ENCODE peak calls at places on chromosomes 1 and 21, in ten cellular contexts. One of them, this sample, is unnamed.

GRCh38 chr1:230270185-230270939 is 155.8 kb downstream of the PGBD5 start:
- DNase-seq in breast epithelium: peak; percentile 9
- DNase-seq in heart left ventricle: no peak
- DNase-seq in tibial nerve: no peak
- DNase-seq in upper lobe of right lung: no peak
- DNase-seq in heart right ventricle: no peak
- DNase-seq in IMR-90: peak; percentile 7
- DNase-seq in stomach: no peak
- DNase-seq in neural progenitor cell: no peak
- DNase-seq in PC-3: no peak
- DNase-seq in this sample: no peak

GRCh38 chr1:151372411-151372934 is at the start of gene SELENBP1:
- DNase-seq in breast epithelium: peak; percentile 90
- DNase-seq in heart left ventricle: peak; percentile 90
- DNase-seq in tibial nerve: peak; percentile 80
- DNase-seq in upper lobe of right lung: peak; percentile 91
- DNase-seq in heart right ventricle: peak; percentile 94
- DNase-seq in IMR-90: peak; percentile 71
- DNase-seq in stomach: peak; percentile 96
- DNase-seq in neural progenitor cell: peak; percentile 77
- DNase-seq in PC-3: peak; percentile 85
- DNase-seq in this sample: peak; percentile 94

GRCh38 chr1:21781971-21782867 is 730 bp downstream of the USP48 start:
- DNase-seq in breast epithelium: peak; percentile 53
- DNase-seq in heart left ventricle: no peak
- DNase-seq in tibial nerve: no peak
- DNase-seq in upper lobe of right lung: peak; percentile 40
- DNase-seq in heart right ventricle: peak; percentile 39
- DNase-seq in IMR-90: peak; percentile 54
- DNase-seq in stomach: peak; percentile 56
- DNase-seq in neural progenitor cell: peak; percentile 76
- DNase-seq in PC-3: peak; percentile 47
- DNase-seq in this sample: no peak

GRCh38 chr1:201074018-201074417 is 38.2 kb downstream of the CACNA1S start:
- DNase-seq in breast epithelium: no peak
- DNase-seq in heart left ventricle: no peak
- DNase-seq in tibial nerve: no peak
- DNase-seq in upper lobe of right lung: no peak
- DNase-seq in heart right ventricle: no peak
- DNase-seq in IMR-90: no peak
- DNase-seq in stomach: no peak
- DNase-seq in neural progenitor cell: no peak
- DNase-seq in PC-3: no peak
- DNase-seq in this sample: no peak

GRCh38 chr1:42761567-42761966 is 5.3 kb downstream of the P3H1 start:
- DNase-seq in breast epithelium: no peak
- DNase-seq in heart left ventricle: no peak
- DNase-seq in tibial nerve: no peak
- DNase-seq in upper lobe of right lung: no peak
- DNase-seq in heart right ventricle: no peak
- DNase-seq in IMR-90: no peak
- DNase-seq in stomach: peak; percentile 0
- DNase-seq in neural progenitor cell: no peak
- DNase-seq in PC-3: no peak
- DNase-seq in this sample: no peak

GRCh38 chr1:21925334-21925940 is 11.7 kb downstream of the HSPG2 start:
- DNase-seq in breast epithelium: no peak
- DNase-seq in heart left ventricle: no peak
- DNase-seq in tibial nerve: no peak
- DNase-seq in upper lobe of right lung: no peak
- DNase-seq in heart right ventricle: no peak
- DNase-seq in IMR-90: no peak
- DNase-seq in stomach: no peak
- DNase-seq in neural progenitor cell: no peak
- DNase-seq in PC-3: no peak
- DNase-seq in this sample: no peak

GRCh38 chr1:6922096-6922931 is 137.1 kb downstream of the CAMTA1 start:
- DNase-seq in breast epithelium: no peak
- DNase-seq in heart left ventricle: peak; percentile 69
- DNase-seq in tibial nerve: no peak
- DNase-seq in upper lobe of right lung: no peak
- DNase-seq in heart right ventricle: peak; percentile 82
- DNase-seq in IMR-90: peak; percentile 4
- DNase-seq in stomach: no peak
- DNase-seq in neural progenitor cell: peak; percentile 29
- DNase-seq in PC-3: no peak
- DNase-seq in this sample: peak; percentile 61

GRCh38 chr1:32972814-32973428 is 8.3 kb upstream of the RNF19B start:
- DNase-seq in breast epithelium: peak; percentile 62
- DNase-seq in heart left ventricle: peak; percentile 56
- DNase-seq in tibial nerve: no peak
- DNase-seq in upper lobe of right lung: peak; percentile 90
- DNase-seq in heart right ventricle: peak; percentile 50
- DNase-seq in IMR-90: peak; percentile 45
- DNase-seq in stomach: peak; percentile 70
- DNase-seq in neural progenitor cell: peak; percentile 91
- DNase-seq in PC-3: peak; percentile 67
- DNase-seq in this sample: peak; percentile 73

GRCh38 chr1:46062651-46063319 is 69.6 kb downstream of the PIK3R3 start:
- DNase-seq in breast epithelium: no peak
- DNase-seq in heart left ventricle: no peak
- DNase-seq in tibial nerve: no peak
- DNase-seq in upper lobe of right lung: no peak
- DNase-seq in heart right ventricle: peak; percentile 16
- DNase-seq in IMR-90: peak; percentile 22
- DNase-seq in stomach: no peak
- DNase-seq in neural progenitor cell: no peak
- DNase-seq in PC-3: no peak
- DNase-seq in this sample: no peak

GRCh38 chr1:1034438-1034759 is 14.5 kb downstream of the AGRN start:
- DNase-seq in breast epithelium: no peak
- DNase-seq in heart left ventricle: no peak
- DNase-seq in tibial nerve: no peak
- DNase-seq in upper lobe of right lung: no peak
- DNase-seq in heart right ventricle: no peak
- DNase-seq in IMR-90: no peak
- DNase-seq in stomach: no peak
- DNase-seq in neural progenitor cell: peak; percentile 64
- DNase-seq in PC-3: no peak
- DNase-seq in this sample: no peak

GRCh38 chr1:179441456-179441855 is 75.7 kb downstream of the AXDND1 start:
- DNase-seq in breast epithelium: no peak
- DNase-seq in heart left ventricle: no peak
- DNase-seq in tibial nerve: no peak
- DNase-seq in upper lobe of right lung: no peak
- DNase-seq in heart right ventricle: no peak
- DNase-seq in IMR-90: no peak
- DNase-seq in stomach: no peak
- DNase-seq in neural progenitor cell: no peak
- DNase-seq in PC-3: no peak
- DNase-seq in this sample: no peak

DNA sequence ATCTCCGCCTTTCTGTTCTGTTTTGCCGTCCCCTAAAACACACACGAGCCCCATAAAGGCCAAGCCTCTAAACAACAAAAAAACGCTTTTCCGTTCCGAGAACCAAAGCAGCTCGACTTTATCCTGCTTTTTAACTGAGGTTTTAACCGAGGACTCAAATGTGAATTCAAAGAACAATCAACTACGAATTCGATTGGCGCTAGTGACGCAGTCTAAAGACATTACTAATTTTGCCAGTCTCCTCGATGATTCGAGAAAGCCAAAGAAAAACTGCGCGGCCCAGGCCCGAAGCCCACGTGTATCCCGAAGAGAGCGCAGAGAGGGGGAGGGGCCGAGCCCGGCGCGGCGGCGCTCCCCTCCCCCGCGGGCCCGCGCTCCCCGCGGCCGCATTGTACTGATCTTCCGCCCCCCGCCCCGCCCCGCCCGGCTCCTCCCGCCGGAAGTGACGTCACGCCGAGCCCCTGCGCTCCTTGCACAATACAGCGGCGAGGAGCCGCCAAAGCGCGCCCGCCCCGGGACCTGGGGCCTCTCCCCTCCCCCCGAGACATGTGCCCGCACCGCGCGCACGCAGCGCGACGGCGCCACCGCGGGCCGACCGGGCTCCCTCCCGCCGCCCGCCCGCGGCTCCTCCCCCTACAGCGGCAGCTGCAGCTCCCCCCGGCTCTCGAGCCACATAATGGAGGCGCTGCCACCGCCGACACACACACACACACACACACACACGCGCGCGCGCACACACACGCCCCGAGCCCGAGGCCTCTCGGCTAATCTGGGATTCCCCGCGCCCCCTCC is 1.4 kb downstream of the HNRNPU start:
- DNase-seq in breast epithelium: peak; percentile 98
- DNase-seq in heart left ventricle: peak; percentile 98
- DNase-seq in tibial nerve: peak; percentile 98
- DNase-seq in upper lobe of right lung: peak; percentile 98
- DNase-seq in heart right ventricle: peak; percentile 97
- DNase-seq in IMR-90: peak; percentile 89
- DNase-seq in stomach: peak; percentile 98
- DNase-seq in neural progenitor cell: peak; percentile 98
- DNase-seq in PC-3: peak; percentile 96
- DNase-seq in this sample: peak; percentile 99
- TF ChIP-seq CTCF in breast epithelium: no peak
- TF ChIP-seq CTCF in heart left ventricle: no peak
- TF ChIP-seq CTCF in tibial nerve: no peak
- TF ChIP-seq CTCF in upper lobe of right lung: no peak
- TF ChIP-seq CTCF in heart right ventricle: peak; percentile 5
- TF ChIP-seq CTCF in IMR-90: no peak
- TF ChIP-seq CTCF in stomach: no peak
- TF ChIP-seq CTCF in neural progenitor cell: no peak
- TF ChIP-seq CTCF in PC-3: no peak
- TF ChIP-seq CTCF in this sample: no peak

GRCh38 chr21:41119901-41120300 is 48.1 kb upstream of the BACE2 start:
- DNase-seq in breast epithelium: no peak
- DNase-seq in heart left ventricle: no peak
- DNase-seq in tibial nerve: no peak
- DNase-seq in upper lobe of right lung: no peak
- DNase-seq in heart right ventricle: no peak
- DNase-seq in IMR-90: no peak
- DNase-seq in stomach: no peak
- DNase-seq in neural progenitor cell: no peak
- DNase-seq in PC-3: peak; percentile 11
- DNase-seq in this sample: no peak

GRCh38 chr21:41124626-41125240 is 43.2 kb upstream of the BACE2 start:
- DNase-seq in breast epithelium: no peak
- DNase-seq in heart left ventricle: no peak
- DNase-seq in tibial nerve: no peak
- DNase-seq in upper lobe of right lung: no peak
- DNase-seq in heart right ventricle: no peak
- DNase-seq in IMR-90: no peak
- DNase-seq in stomach: no peak
- DNase-seq in neural progenitor cell: no peak
- DNase-seq in PC-3: no peak
- DNase-seq in this sample: no peak

GRCh38 chr21:41121785-41122415 is 46.1 kb upstream of the BACE2 start:
- DNase-seq in breast epithelium: peak; percentile 89
- DNase-seq in heart left ventricle: peak; percentile 79
- DNase-seq in tibial nerve: peak; percentile 87
- DNase-seq in upper lobe of right lung: peak; percentile 83
- DNase-seq in heart right ventricle: peak; percentile 84
- DNase-seq in IMR-90: peak; percentile 63
- DNase-seq in stomach: peak; percentile 95
- DNase-seq in neural progenitor cell: peak; percentile 83
- DNase-seq in PC-3: peak; percentile 96
- DNase-seq in this sample: peak; percentile 90

GRCh38 chr21:41120997-41121396 is 47.0 kb upstream of the BACE2 start:
- DNase-seq in breast epithelium: no peak
- DNase-seq in heart left ventricle: no peak
- DNase-seq in tibial nerve: no peak
- DNase-seq in upper lobe of right lung: no peak
- DNase-seq in heart right ventricle: no peak
- DNase-seq in IMR-90: no peak
- DNase-seq in stomach: no peak
- DNase-seq in neural progenitor cell: no peak
- DNase-seq in PC-3: no peak
- DNase-seq in this sample: no peak
- H3K4me1 ChIP-seq in breast epithelium: no peaks in the 10 kb centered on the region
- H3K4me1 ChIP-seq in heart left ventricle: no peaks in the 10 kb centered on the region
- H3K4me1 ChIP-seq in tibial nerve: no peaks in the 10 kb centered on the region
- H3K4me1 ChIP-seq in upper lobe of right lung: no peaks in the 10 kb centered on the region
- H3K4me1 ChIP-seq in heart right ventricle: peaks cover 11% of the 10 kb centered on the region
- H3K4me1 ChIP-seq in IMR-90: no peaks in the 10 kb centered on the region
- H3K4me1 ChIP-seq in stomach: no peaks in the 10 kb centered on the region
- H3K4me1 ChIP-seq in neural progenitor cell: no peaks in the 10 kb centered on the region
- H3K4me1 ChIP-seq in PC-3: no peaks in the 10 kb centered on the region
- H3K4me1 ChIP-seq in this sample: no peaks in the 10 kb centered on the region

GRCh38 chr1:93732514-93732913 is 50.9 kb upstream of the BCAR3 start:
- DNase-seq in breast epithelium: no peak
- DNase-seq in heart left ventricle: no peak
- DNase-seq in tibial nerve: no peak
- DNase-seq in upper lobe of right lung: no peak
- DNase-seq in heart right ventricle: no peak
- DNase-seq in IMR-90: no peak
- DNase-seq in stomach: no peak
- DNase-seq in neural progenitor cell: peak; percentile 39
- DNase-seq in PC-3: no peak
- DNase-seq in this sample: no peak
- TF ChIP-seq CTCF in breast epithelium: no peak
- TF ChIP-seq CTCF in heart left ventricle: no peak
- TF ChIP-seq CTCF in tibial nerve: no peak
- TF ChIP-seq CTCF in upper lobe of right lung: no peak
- TF ChIP-seq CTCF in heart right ventricle: no peak
- TF ChIP-seq CTCF in IMR-90: no peak
- TF ChIP-seq CTCF in stomach: no peak
- TF ChIP-seq CTCF in neural progenitor cell: peak; percentile 46
- TF ChIP-seq CTCF in PC-3: no peak
- TF ChIP-seq CTCF in this sample: no peak

GRCh38 chr1:51061231-51061943 is 40.6 kb upstream of the C1orf185 start:
- DNase-seq in breast epithelium: no peak
- DNase-seq in heart left ventricle: no peak
- DNase-seq in tibial nerve: no peak
- DNase-seq in upper lobe of right lung: no peak
- DNase-seq in heart right ventricle: no peak
- DNase-seq in IMR-90: peak; percentile 18
- DNase-seq in stomach: no peak
- DNase-seq in neural progenitor cell: no peak
- DNase-seq in PC-3: peak; percentile 73
- DNase-seq in this sample: no peak
- H3K4me1 ChIP-seq in breast epithelium: no peaks in the 10 kb centered on the region
- H3K4me1 ChIP-seq in heart left ventricle: no peaks in the 10 kb centered on the region
- H3K4me1 ChIP-seq in tibial nerve: no peaks in the 10 kb centered on the region
- H3K4me1 ChIP-seq in upper lobe of right lung: no peaks in the 10 kb centered on the region
- H3K4me1 ChIP-seq in heart right ventricle: no peaks in the 10 kb centered on the region
- H3K4me1 ChIP-seq in IMR-90: peaks cover 4% of the 10 kb centered on the region
- H3K4me1 ChIP-seq in stomach: no peaks in the 10 kb centered on the region
- H3K4me1 ChIP-seq in neural progenitor cell: no peaks in the 10 kb centered on the region
- H3K4me1 ChIP-seq in PC-3: peaks cover 34% of the 10 kb centered on the region
- H3K4me1 ChIP-seq in this sample: no peaks in the 10 kb centered on the region

GRCh38 chr1:235203428-235203827 is 42.4 kb upstream of the RBM34 start:
- DNase-seq in breast epithelium: no peak
- DNase-seq in heart left ventricle: no peak
- DNase-seq in tibial nerve: no peak
- DNase-seq in upper lobe of right lung: no peak
- DNase-seq in heart right ventricle: no peak
- DNase-seq in IMR-90: no peak
- DNase-seq in stomach: no peak
- DNase-seq in neural progenitor cell: no peak
- DNase-seq in PC-3: no peak
- DNase-seq in this sample: no peak

GRCh38 chr1:235199441-235199840 is 38.4 kb upstream of the RBM34 start:
- DNase-seq in breast epithelium: no peak
- DNase-seq in heart left ventricle: no peak
- DNase-seq in tibial nerve: no peak
- DNase-seq in upper lobe of right lung: no peak
- DNase-seq in heart right ventricle: no peak
- DNase-seq in IMR-90: peak; percentile 33
- DNase-seq in stomach: no peak
- DNase-seq in neural progenitor cell: peak; percentile 83
- DNase-seq in PC-3: no peak
- DNase-seq in this sample: no peak
- TF ChIP-seq CTCF in breast epithelium: no peak
- TF ChIP-seq CTCF in heart left ventricle: no peak
- TF ChIP-seq CTCF in tibial nerve: no peak
- TF ChIP-seq CTCF in upper lobe of right lung: peak; percentile 37
- TF ChIP-seq CTCF in heart right ventricle: peak; percentile 41
- TF ChIP-seq CTCF in IMR-90: peak; percentile 38
- TF ChIP-seq CTCF in stomach: no peak
- TF ChIP-seq CTCF in neural progenitor cell: peak; percentile 64
- TF ChIP-seq CTCF in PC-3: no peak
- TF ChIP-seq CTCF in this sample: no peak

This sample was measured in pancreas.